ENCODE peak calls at places on chromosomes 13 and 19, in eight cellular contexts. One of them, this sample, is unnamed.

GRCh38 chr13:95607363-95607762 is 37.1 kb downstream of the DZIP1 start:
- DNase-seq in RWPE1: peak; percentile 48
- DNase-seq in IMR-90: peak; percentile 64
- DNase-seq in BJ: no peak
- DNase-seq in hepatocyte: no peak
- DNase-seq in MCF 10A: peak; percentile 99
- DNase-seq in dorsolateral prefrontal cortex: no peak
- DNase-seq in fibroblast of lung: peak; percentile 80
- DNase-seq in this sample: no peak

GRCh38 chr19:5954293-5954692 is 23.6 kb downstream of the RANBP3 start:
- DNase-seq in RWPE1: no peak
- DNase-seq in IMR-90: peak; percentile 23
- DNase-seq in BJ: no peak
- DNase-seq in hepatocyte: no peak
- DNase-seq in MCF 10A: no peak
- DNase-seq in dorsolateral prefrontal cortex: no peak
- DNase-seq in fibroblast of lung: peak; percentile 32
- DNase-seq in this sample: no peak

GRCh38 chr19:49425178-49425577 is at the start of gene GFY:
- DNase-seq in RWPE1: no peak
- DNase-seq in IMR-90: no peak
- DNase-seq in BJ: no peak
- DNase-seq in hepatocyte: no peak
- DNase-seq in MCF 10A: no peak
- DNase-seq in dorsolateral prefrontal cortex: no peak
- DNase-seq in fibroblast of lung: no peak
- DNase-seq in this sample: no peak

GRCh38 chr19:48511800-48512503 is at the start of gene LMTK3:
- DNase-seq in RWPE1: peak; percentile 50
- DNase-seq in IMR-90: peak; percentile 56
- DNase-seq in BJ: no peak
- DNase-seq in hepatocyte: no peak
- DNase-seq in MCF 10A: no peak
- DNase-seq in dorsolateral prefrontal cortex: peak; percentile 95
- DNase-seq in fibroblast of lung: peak; percentile 36
- DNase-seq in this sample: no peak

GRCh38 chr13:46962286-46962941 is 65.6 kb upstream of the HTR2A start:
- DNase-seq in RWPE1: peak; percentile 9
- DNase-seq in IMR-90: peak; percentile 73
- DNase-seq in BJ: no peak
- DNase-seq in hepatocyte: no peak
- DNase-seq in MCF 10A: peak; percentile 20
- DNase-seq in dorsolateral prefrontal cortex: no peak
- DNase-seq in fibroblast of lung: peak; percentile 53
- DNase-seq in this sample: no peak

GRCh38 chr19:48330012-48330681 is 4.8 kb downstream of the EMP3 start:
- DNase-seq in RWPE1: no peak
- DNase-seq in IMR-90: no peak
- DNase-seq in BJ: no peak
- DNase-seq in hepatocyte: peak; percentile 92
- DNase-seq in MCF 10A: no peak
- DNase-seq in dorsolateral prefrontal cortex: peak; percentile 93
- DNase-seq in fibroblast of lung: peak; percentile 48
- DNase-seq in this sample: peak; percentile 55

GRCh38 chr13:28761586-28761985 is 42.8 kb upstream of the SLC46A3 start:
- DNase-seq in RWPE1: no peak
- DNase-seq in IMR-90: peak; percentile 39
- DNase-seq in BJ: no peak
- DNase-seq in hepatocyte: no peak
- DNase-seq in MCF 10A: peak; percentile 12
- DNase-seq in dorsolateral prefrontal cortex: no peak
- DNase-seq in fibroblast of lung: peak; percentile 13
- DNase-seq in this sample: no peak

GRCh38 chr13:28475916-28476725 is 18.8 kb downstream of the FLT1 start:
- DNase-seq in RWPE1: peak; percentile 50
- DNase-seq in IMR-90: peak; percentile 97
- DNase-seq in BJ: peak; percentile 61
- DNase-seq in hepatocyte: peak; percentile 59
- DNase-seq in MCF 10A: peak; percentile 74
- DNase-seq in dorsolateral prefrontal cortex: no peak
- DNase-seq in fibroblast of lung: peak; percentile 91
- DNase-seq in this sample: no peak

GRCh38 chr13:106087201-106087600 is 448.3 kb downstream of the EFNB2 start:
- DNase-seq in RWPE1: no peak
- DNase-seq in IMR-90: no peak
- DNase-seq in BJ: no peak
- DNase-seq in hepatocyte: no peak
- DNase-seq in MCF 10A: no peak
- DNase-seq in dorsolateral prefrontal cortex: no peak
- DNase-seq in fibroblast of lung: no peak
- DNase-seq in this sample: no peak

GRCh38 chr19:6587093-6587820 is 3.7 kb downstream of the CD70 start:
- DNase-seq in RWPE1: no peak
- DNase-seq in IMR-90: no peak
- DNase-seq in BJ: no peak
- DNase-seq in hepatocyte: no peak
- DNase-seq in MCF 10A: no peak
- DNase-seq in dorsolateral prefrontal cortex: no peak
- DNase-seq in fibroblast of lung: no peak
- DNase-seq in this sample: no peak

GRCh38 chr19:7255119-7255518 is 39.1 kb downstream of the INSR start:
- DNase-seq in RWPE1: no peak
- DNase-seq in IMR-90: no peak
- DNase-seq in BJ: no peak
- DNase-seq in hepatocyte: no peak
- DNase-seq in MCF 10A: no peak
- DNase-seq in dorsolateral prefrontal cortex: no peak
- DNase-seq in fibroblast of lung: no peak
- DNase-seq in this sample: no peak

GRCh38 chr19:58558066-58558622 is at the start of gene UBE2M:
- DNase-seq in RWPE1: no peak
- DNase-seq in IMR-90: no peak
- DNase-seq in BJ: no peak
- DNase-seq in hepatocyte: peak; percentile 96
- DNase-seq in MCF 10A: peak; percentile 29
- DNase-seq in dorsolateral prefrontal cortex: no peak
- DNase-seq in fibroblast of lung: peak; percentile 51
- DNase-seq in this sample: no peak

GRCh38 chr19:49336482-49337266 is 1.5 kb downstream of the CD37 start:
- DNase-seq in RWPE1: no peak
- DNase-seq in IMR-90: no peak
- DNase-seq in BJ: no peak
- DNase-seq in hepatocyte: no peak
- DNase-seq in MCF 10A: no peak
- DNase-seq in dorsolateral prefrontal cortex: no peak
- DNase-seq in fibroblast of lung: no peak
- DNase-seq in this sample: no peak

DNA sequence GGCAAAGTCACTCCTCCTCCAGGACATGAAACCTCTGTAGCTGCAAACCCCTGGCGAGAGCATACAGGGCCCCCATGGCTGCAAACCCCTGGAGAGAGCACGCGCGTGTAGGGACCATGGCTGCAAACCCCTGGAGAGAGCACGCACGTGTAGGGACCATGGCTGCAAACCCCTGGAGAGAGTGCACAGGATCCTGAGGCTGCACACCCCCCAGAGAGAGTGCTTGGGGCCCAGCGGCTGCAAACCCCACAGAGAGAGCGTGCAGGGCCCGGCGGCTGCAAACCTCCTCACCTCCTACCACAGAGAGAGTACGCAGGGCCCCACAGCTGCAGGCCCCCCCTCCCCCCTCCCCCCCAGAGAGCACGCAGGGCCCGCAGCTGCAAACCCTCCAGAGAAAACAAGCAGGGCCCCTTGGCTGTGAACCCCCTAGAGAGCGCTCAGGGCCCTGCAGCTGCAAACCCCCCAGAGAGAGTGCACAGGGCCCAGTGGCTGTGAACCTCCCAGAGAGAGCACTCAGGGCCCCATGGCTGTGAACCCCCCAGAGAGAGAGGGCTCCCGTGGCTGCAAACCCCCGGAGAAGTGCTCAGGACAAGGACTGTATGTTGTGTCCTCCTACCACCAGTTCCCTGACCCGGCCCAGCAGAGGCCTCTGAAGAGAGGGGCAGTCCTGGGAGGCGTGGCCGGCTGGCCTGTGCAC is 7.3 kb downstream of the ADPRHL1 start:
- DNase-seq in RWPE1: no peak
- DNase-seq in IMR-90: no peak
- DNase-seq in BJ: no peak
- DNase-seq in hepatocyte: no peak
- DNase-seq in MCF 10A: no peak
- DNase-seq in dorsolateral prefrontal cortex: peak; percentile 48
- DNase-seq in fibroblast of lung: no peak
- DNase-seq in this sample: no peak
- TF ChIP-seq CTCF in RWPE1: no peak
- TF ChIP-seq CTCF in IMR-90: no peak
- TF ChIP-seq CTCF in BJ: no peak
- TF ChIP-seq CTCF in hepatocyte: no peak
- TF ChIP-seq CTCF in MCF 10A: no peak
- TF ChIP-seq CTCF in dorsolateral prefrontal cortex: no peak
- TF ChIP-seq CTCF in fibroblast of lung: no peak
- TF ChIP-seq CTCF in this sample: no peak

GRCh38 chr19:38444026-38444425 is 10.5 kb downstream of the RYR1 start:
- DNase-seq in RWPE1: no peak
- DNase-seq in IMR-90: no peak
- DNase-seq in BJ: no peak
- DNase-seq in hepatocyte: no peak
- DNase-seq in MCF 10A: no peak
- DNase-seq in dorsolateral prefrontal cortex: no peak
- DNase-seq in fibroblast of lung: no peak
- DNase-seq in this sample: no peak

GRCh38 chr19:38440592-38440991 is 7.1 kb downstream of the RYR1 start:
- DNase-seq in RWPE1: no peak
- DNase-seq in IMR-90: no peak
- DNase-seq in BJ: no peak
- DNase-seq in hepatocyte: no peak
- DNase-seq in MCF 10A: no peak
- DNase-seq in dorsolateral prefrontal cortex: no peak
- DNase-seq in fibroblast of lung: no peak
- DNase-seq in this sample: no peak

GRCh38 chr19:38442736-38443135 is 9.2 kb downstream of the RYR1 start:
- DNase-seq in RWPE1: no peak
- DNase-seq in IMR-90: no peak
- DNase-seq in BJ: no peak
- DNase-seq in hepatocyte: no peak
- DNase-seq in MCF 10A: no peak
- DNase-seq in dorsolateral prefrontal cortex: no peak
- DNase-seq in fibroblast of lung: no peak
- DNase-seq in this sample: no peak

GRCh38 chr19:38443458-38444001 is 10.0 kb downstream of the RYR1 start:
- DNase-seq in RWPE1: no peak
- DNase-seq in IMR-90: no peak
- DNase-seq in BJ: no peak
- DNase-seq in hepatocyte: no peak
- DNase-seq in MCF 10A: no peak
- DNase-seq in dorsolateral prefrontal cortex: no peak
- DNase-seq in fibroblast of lung: no peak
- DNase-seq in this sample: no peak

DNA sequence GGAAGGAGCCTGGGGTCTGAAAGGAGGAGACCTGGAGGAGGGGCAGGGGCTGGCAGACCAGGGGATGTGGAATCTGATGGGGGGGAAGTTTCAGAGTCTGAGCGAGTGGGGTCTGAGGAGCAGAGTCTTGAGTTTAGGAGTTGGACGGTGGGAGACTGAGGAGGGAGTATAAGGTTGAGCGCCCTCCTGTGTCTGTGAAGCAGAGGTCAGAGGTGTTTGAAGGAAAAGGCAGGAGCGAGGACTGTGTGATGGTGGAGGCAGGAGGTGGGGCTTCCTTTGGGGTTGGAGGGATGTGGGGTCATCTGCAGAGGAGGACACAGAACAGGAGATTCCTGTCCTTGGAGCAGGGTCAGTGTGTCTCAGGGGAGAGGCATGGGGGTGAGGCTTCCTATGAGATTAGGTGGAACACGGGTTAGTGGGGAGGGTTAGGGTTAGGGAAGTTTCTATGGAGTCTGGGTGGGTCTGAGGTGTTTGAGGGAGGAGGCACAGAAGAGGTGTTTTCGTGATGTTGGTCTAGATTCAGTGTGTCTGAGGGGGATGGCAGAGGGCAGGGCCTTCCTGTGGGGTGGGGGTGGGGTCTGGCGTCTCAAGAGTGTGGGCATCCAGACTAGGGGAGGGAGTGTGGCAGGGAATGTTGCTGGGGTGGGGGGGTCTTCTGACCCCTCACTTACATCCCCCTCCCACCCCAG is 8.3 kb downstream of the RYR1 start:
- DNase-seq in RWPE1: no peak
- DNase-seq in IMR-90: no peak
- DNase-seq in BJ: no peak
- DNase-seq in hepatocyte: no peak
- DNase-seq in MCF 10A: peak; percentile 6
- DNase-seq in dorsolateral prefrontal cortex: no peak
- DNase-seq in fibroblast of lung: no peak
- DNase-seq in this sample: no peak
- TF ChIP-seq CTCF in RWPE1: no peak
- TF ChIP-seq CTCF in IMR-90: no peak
- TF ChIP-seq CTCF in BJ: no peak
- TF ChIP-seq CTCF in hepatocyte: no peak
- TF ChIP-seq CTCF in MCF 10A: no peak
- TF ChIP-seq CTCF in dorsolateral prefrontal cortex: no peak
- TF ChIP-seq CTCF in fibroblast of lung: no peak
- TF ChIP-seq CTCF in this sample: peak; percentile 16

GRCh38 chr19:50536662-50537305 is 23.1 kb upstream of the ASPDH start:
- DNase-seq in RWPE1: no peak
- DNase-seq in IMR-90: no peak
- DNase-seq in BJ: no peak
- DNase-seq in hepatocyte: no peak
- DNase-seq in MCF 10A: no peak
- DNase-seq in dorsolateral prefrontal cortex: no peak
- DNase-seq in fibroblast of lung: no peak
- DNase-seq in this sample: no peak
- TF ChIP-seq CTCF in RWPE1: no peak
- TF ChIP-seq CTCF in IMR-90: no peak
- TF ChIP-seq CTCF in BJ: peak; percentile 1
- TF ChIP-seq CTCF in hepatocyte: no peak
- TF ChIP-seq CTCF in MCF 10A: no peak
- TF ChIP-seq CTCF in dorsolateral prefrontal cortex: no peak
- TF ChIP-seq CTCF in fibroblast of lung: no peak
- TF ChIP-seq CTCF in this sample: no peak

GRCh38 chr19:1106841-1107654 is 3.3 kb downstream of the GPX4 start:
- DNase-seq in RWPE1: peak; percentile 42
- DNase-seq in IMR-90: peak; percentile 49
- DNase-seq in BJ: no peak
- DNase-seq in hepatocyte: peak; percentile 64
- DNase-seq in MCF 10A: peak; percentile 82
- DNase-seq in dorsolateral prefrontal cortex: no peak
- DNase-seq in fibroblast of lung: peak; percentile 54
- DNase-seq in this sample: no peak

GRCh38 chr19:1103691-1104451 is at the start of gene GPX4:
- DNase-seq in RWPE1: peak; percentile 98
- DNase-seq in IMR-90: peak; percentile 99
- DNase-seq in BJ: peak; percentile 93
- DNase-seq in hepatocyte: peak; percentile 100
- DNase-seq in MCF 10A: peak; percentile 100
- DNase-seq in dorsolateral prefrontal cortex: peak; percentile 99
- DNase-seq in fibroblast of lung: peak; percentile 98
- DNase-seq in this sample: peak; percentile 95

GRCh38 chr19:1104452-1105216 is 840 bp downstream of the GPX4 start:
- DNase-seq in RWPE1: peak; percentile 64
- DNase-seq in IMR-90: peak; percentile 69
- DNase-seq in BJ: no peak
- DNase-seq in hepatocyte: peak; percentile 93
- DNase-seq in MCF 10A: peak; percentile 73
- DNase-seq in dorsolateral prefrontal cortex: peak; percentile 69
- DNase-seq in fibroblast of lung: peak; percentile 67
- DNase-seq in this sample: peak; percentile 74

GRCh38 chr19:1105873-1106840 is 2.4 kb downstream of the GPX4 start:
- DNase-seq in RWPE1: no peak
- DNase-seq in IMR-90: no peak
- DNase-seq in BJ: no peak
- DNase-seq in hepatocyte: no peak
- DNase-seq in MCF 10A: no peak
- DNase-seq in dorsolateral prefrontal cortex: no peak
- DNase-seq in fibroblast of lung: no peak
- DNase-seq in this sample: no peak

GRCh38 chr19:1105217-1105872 is 1.6 kb downstream of the GPX4 start:
- DNase-seq in RWPE1: peak; percentile 20
- DNase-seq in IMR-90: peak; percentile 35
- DNase-seq in BJ: no peak
- DNase-seq in hepatocyte: no peak
- DNase-seq in MCF 10A: no peak
- DNase-seq in dorsolateral prefrontal cortex: no peak
- DNase-seq in fibroblast of lung: no peak
- DNase-seq in this sample: no peak
- TF ChIP-seq CTCF in RWPE1: no peak
- TF ChIP-seq CTCF in IMR-90: no peak
- TF ChIP-seq CTCF in BJ: no peak
- TF ChIP-seq CTCF in hepatocyte: no peak
- TF ChIP-seq CTCF in MCF 10A: no peak
- TF ChIP-seq CTCF in dorsolateral prefrontal cortex: no peak
- TF ChIP-seq CTCF in fibroblast of lung: no peak
- TF ChIP-seq CTCF in this sample: no peak

This sample was measured in progenitor cell of endocrine pancreas.